ENCODE peak calls at places on chromosomes 11 and 22, in six cellular contexts. One of them, this sample, is unnamed.

GRCh38 chr11:32088117-32088941 is 2.5 kb upstream of the RCN1 start:
- DNase-seq in H9: no peak
- DNase-seq in mesendoderm: peak; percentile 50
- DNase-seq in neuronal stem cell: no peak
- DNase-seq in mesenchymal stem cell: peak; percentile 81
- DNase-seq in H1: no peak
- DNase-seq in this sample: peak; percentile 91

GRCh38 chr11:111370902-111371578 is 8.0 kb downstream of the POU2AF1 start:
- DNase-seq in neuronal stem cell: no peak
- DNase-seq in H1: no peak
- DNase-seq in H9: no peak
- DNase-seq in mesenchymal stem cell: no peak
- DNase-seq in mesendoderm: no peak
- DNase-seq in this sample: no peak

GRCh38 chr11:66335531-66336233 is 552 bp downstream of the RIN1 start:
- DNase-seq in mesendoderm: peak; percentile 74
- DNase-seq in H9: peak; percentile 78
- DNase-seq in H1: no peak
- DNase-seq in neuronal stem cell: no peak
- DNase-seq in mesenchymal stem cell: peak; percentile 82
- DNase-seq in this sample: peak; percentile 59

GRCh38 chr11:28834877-28835276 is 726.7 kb downstream of the METTL15 start:
- DNase-seq in mesendoderm: peak; percentile 13
- DNase-seq in neuronal stem cell: no peak
- DNase-seq in H1: no peak
- DNase-seq in H9: no peak
- DNase-seq in mesenchymal stem cell: peak; percentile 79
- DNase-seq in this sample: peak; percentile 97

GRCh38 chr11:119409731-119410130 is 13.2 kb downstream of the THY1 start:
- DNase-seq in H1: no peak
- DNase-seq in neuronal stem cell: no peak
- DNase-seq in mesenchymal stem cell: no peak
- DNase-seq in H9: no peak
- DNase-seq in mesendoderm: no peak
- DNase-seq in this sample: no peak

GRCh38 chr22:42635531-42635930 is 4.9 kb downstream of the ATP5MGL start:
- DNase-seq in neuronal stem cell: no peak
- DNase-seq in mesendoderm: no peak
- DNase-seq in mesenchymal stem cell: peak; percentile 93
- DNase-seq in H1: no peak
- DNase-seq in H9: no peak
- DNase-seq in this sample: peak; percentile 90

GRCh38 chr11:91986218-91986617 is 238.4 kb upstream of the FAT3 start:
- DNase-seq in neuronal stem cell: no peak
- DNase-seq in mesenchymal stem cell: no peak
- DNase-seq in H9: no peak
- DNase-seq in H1: no peak
- DNase-seq in mesendoderm: no peak
- DNase-seq in this sample: no peak

GRCh38 chr11:123760894-123761293 is 6.6 kb upstream of the OR6X1 start:
- DNase-seq in mesenchymal stem cell: no peak
- DNase-seq in H9: no peak
- DNase-seq in neuronal stem cell: no peak
- DNase-seq in mesendoderm: no peak
- DNase-seq in H1: no peak
- DNase-seq in this sample: no peak

GRCh38 chr11:17579451-17579850 is 32.4 kb downstream of the OTOG start:
- DNase-seq in mesendoderm: no peak
- DNase-seq in mesenchymal stem cell: no peak
- DNase-seq in H1: no peak
- DNase-seq in H9: peak; percentile 15
- DNase-seq in neuronal stem cell: no peak
- DNase-seq in this sample: no peak

GRCh38 chr11:44624761-44625221 is 59.3 kb downstream of the CD82 start:
- DNase-seq in neuronal stem cell: no peak
- DNase-seq in mesendoderm: no peak
- DNase-seq in H9: no peak
- DNase-seq in mesenchymal stem cell: no peak
- DNase-seq in H1: no peak
- DNase-seq in this sample: no peak

GRCh38 chr22:50063589-50064393 is 5.7 kb upstream of the TTLL8 start:
- DNase-seq in mesendoderm: no peak
- DNase-seq in H1: no peak
- DNase-seq in mesenchymal stem cell: no peak
- DNase-seq in neuronal stem cell: no peak
- DNase-seq in H9: no peak
- DNase-seq in this sample: no peak

GRCh38 chr11:67174311-67174710 is 55.2 kb downstream of the KDM2A start:
- DNase-seq in H1: no peak
- DNase-seq in H9: no peak
- DNase-seq in mesendoderm: no peak
- DNase-seq in mesenchymal stem cell: no peak
- DNase-seq in neuronal stem cell: no peak
- DNase-seq in this sample: no peak

GRCh38 chr22:49449377-49449776 is 378.3 kb downstream of the BRD1 start:
- DNase-seq in H1: no peak
- DNase-seq in mesendoderm: no peak
- DNase-seq in mesenchymal stem cell: no peak
- DNase-seq in neuronal stem cell: no peak
- DNase-seq in H9: no peak
- DNase-seq in this sample: no peak

GRCh38 chr11:32602657-32603410 is 19.2 kb downstream of the EIF3M start:
- DNase-seq in H1: no peak
- DNase-seq in neuronal stem cell: no peak
- DNase-seq in mesenchymal stem cell: no peak
- DNase-seq in mesendoderm: no peak
- DNase-seq in H9: no peak
- DNase-seq in this sample: peak; percentile 67

GRCh38 chr11:47950396-47950795 is 30.0 kb upstream of the PTPRJ start:
- DNase-seq in H1: no peak
- DNase-seq in H9: no peak
- DNase-seq in neuronal stem cell: no peak
- DNase-seq in mesendoderm: no peak
- DNase-seq in mesenchymal stem cell: peak; percentile 35
- DNase-seq in this sample: no peak

GRCh38 chr22:48204296-48204695 is 1441.8 kb downstream of the TBC1D22A start:
- DNase-seq in H9: no peak
- DNase-seq in mesendoderm: no peak
- DNase-seq in H1: no peak
- DNase-seq in neuronal stem cell: no peak
- DNase-seq in mesenchymal stem cell: no peak
- DNase-seq in this sample: no peak

GRCh38 chr11:57174656-57175055 is 7.1 kb upstream of the LRRC55 start:
- DNase-seq in neuronal stem cell: no peak
- DNase-seq in mesenchymal stem cell: no peak
- DNase-seq in mesendoderm: no peak
- DNase-seq in H9: no peak
- DNase-seq in H1: no peak
- DNase-seq in this sample: no peak

GRCh38 chr11:106920899-106921504 is 97.3 kb downstream of the GUCY1A2 start:
- DNase-seq in H1: no peak
- DNase-seq in mesenchymal stem cell: no peak
- DNase-seq in H9: no peak
- DNase-seq in mesendoderm: no peak
- DNase-seq in neuronal stem cell: no peak
- DNase-seq in this sample: no peak
- H2BK15ac ChIP-seq in H1: no peak overlapping the region
- H2BK15ac ChIP-seq in mesenchymal stem cell: no peak overlapping the region
- H2BK15ac ChIP-seq in H9: no peak overlapping the region
- H2BK15ac ChIP-seq in mesendoderm: no peak overlapping the region
- H2BK15ac ChIP-seq in neuronal stem cell: no peak overlapping the region
- H2BK15ac ChIP-seq in this sample: no peak overlapping the region

DNA sequence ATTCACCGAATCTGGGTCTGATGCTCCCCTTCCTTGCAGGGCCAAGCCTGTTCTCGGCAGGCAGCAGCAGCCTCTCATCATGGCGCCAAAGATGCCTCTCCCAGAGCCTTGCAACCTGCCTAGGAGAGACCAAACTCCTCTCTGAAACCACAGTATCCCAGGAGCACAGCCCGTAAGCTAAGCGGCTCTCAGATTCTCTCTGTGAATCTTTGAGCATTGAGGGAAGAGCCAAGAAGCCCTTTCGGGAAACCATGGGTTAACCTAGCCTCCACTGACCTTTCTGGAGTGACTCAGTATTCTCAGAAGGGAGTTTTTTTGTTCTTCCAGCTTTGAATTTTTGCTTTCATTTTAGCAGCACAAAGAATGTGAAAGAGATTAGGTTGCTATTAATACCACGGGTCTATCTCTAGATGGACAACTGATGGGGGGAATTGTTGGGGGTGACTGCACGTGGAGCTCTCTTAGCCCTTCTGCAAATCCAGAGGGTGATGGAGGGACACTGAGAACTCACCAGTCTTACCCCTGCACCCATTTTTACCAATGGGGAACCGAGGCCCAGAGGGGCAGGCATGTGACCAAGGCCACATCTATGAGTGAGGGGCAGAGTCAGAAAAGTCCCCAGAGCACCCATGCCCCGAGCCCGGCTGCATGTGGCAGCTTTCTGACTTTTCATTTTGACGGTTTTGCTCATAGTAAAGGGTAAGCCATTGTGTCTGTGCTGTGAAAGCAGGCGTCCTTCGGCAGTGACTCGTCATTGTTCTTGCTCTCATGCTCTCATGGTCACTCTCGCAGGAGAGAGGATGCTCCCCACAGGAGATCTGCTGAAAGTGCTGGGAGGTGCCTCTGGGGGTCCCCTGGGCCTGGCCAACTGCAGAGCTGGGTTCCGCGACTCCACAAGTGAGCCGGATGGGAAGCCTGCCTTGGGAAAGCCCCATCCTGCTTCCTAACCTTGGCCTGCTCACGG is 36.0 kb downstream of the IRAG1 start:
- DNase-seq in neuronal stem cell: no peak
- DNase-seq in mesenchymal stem cell: peak; percentile 93
- DNase-seq in H9: no peak
- DNase-seq in H1: no peak
- DNase-seq in mesendoderm: no peak
- DNase-seq in this sample: peak; percentile 82
- H2BK15ac ChIP-seq in neuronal stem cell: peak overlapping the region; percentile 60
- H2BK15ac ChIP-seq in mesenchymal stem cell: peak overlapping the region; percentile 75
- H2BK15ac ChIP-seq in H9: no peak overlapping the region
- H2BK15ac ChIP-seq in H1: no peak overlapping the region
- H2BK15ac ChIP-seq in mesendoderm: no peak overlapping the region
- H2BK15ac ChIP-seq in this sample: peak overlapping the region; percentile 99

DNA sequence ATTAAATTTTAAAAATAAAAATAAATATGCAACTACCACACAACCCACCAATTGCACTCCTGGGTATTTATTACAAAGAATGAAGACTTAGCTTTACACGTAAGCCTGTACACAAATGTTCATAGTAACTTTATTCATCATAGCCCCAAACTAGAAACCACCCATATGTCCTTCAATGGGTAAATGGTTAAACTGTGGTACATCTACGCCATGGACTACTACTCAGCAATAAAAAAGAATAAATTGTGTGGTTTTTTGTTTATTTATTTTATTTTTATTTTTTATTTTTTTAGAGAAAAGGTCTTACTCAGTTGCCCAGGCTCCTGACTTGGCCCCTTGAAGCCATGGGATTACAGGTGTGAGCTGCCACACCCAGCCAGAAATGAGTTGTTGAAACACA is 14.6 kb downstream of the GAL start:
- DNase-seq in mesenchymal stem cell: no peak
- DNase-seq in neuronal stem cell: no peak
- DNase-seq in H1: no peak
- DNase-seq in H9: no peak
- DNase-seq in mesendoderm: no peak
- DNase-seq in this sample: no peak
- H2BK15ac ChIP-seq in mesenchymal stem cell: no peak overlapping the region
- H2BK15ac ChIP-seq in neuronal stem cell: no peak overlapping the region
- H2BK15ac ChIP-seq in H1: no peak overlapping the region
- H2BK15ac ChIP-seq in H9: no peak overlapping the region
- H2BK15ac ChIP-seq in mesendoderm: no peak overlapping the region
- H2BK15ac ChIP-seq in this sample: no peak overlapping the region

GRCh38 chr22:23575601-23576000 is 4.5 kb downstream of the IGLL1 start:
- DNase-seq in H1: no peak
- DNase-seq in H9: no peak
- DNase-seq in neuronal stem cell: no peak
- DNase-seq in mesendoderm: no peak
- DNase-seq in mesenchymal stem cell: no peak
- DNase-seq in this sample: no peak

GRCh38 chr22:23578306-23578705 is 1.8 kb downstream of the IGLL1 start:
- DNase-seq in mesenchymal stem cell: no peak
- DNase-seq in neuronal stem cell: no peak
- DNase-seq in mesendoderm: no peak
- DNase-seq in H9: no peak
- DNase-seq in H1: no peak
- DNase-seq in this sample: no peak

GRCh38 chr22:23574371-23574811 is 5.7 kb downstream of the IGLL1 start:
- DNase-seq in mesenchymal stem cell: no peak
- DNase-seq in neuronal stem cell: no peak
- DNase-seq in H9: no peak
- DNase-seq in mesendoderm: no peak
- DNase-seq in H1: no peak
- DNase-seq in this sample: no peak

GRCh38 chr22:23576681-23577080 is 3.4 kb downstream of the IGLL1 start:
- DNase-seq in neuronal stem cell: no peak
- DNase-seq in H1: no peak
- DNase-seq in mesenchymal stem cell: no peak
- DNase-seq in H9: no peak
- DNase-seq in mesendoderm: no peak
- DNase-seq in this sample: no peak

DNA sequence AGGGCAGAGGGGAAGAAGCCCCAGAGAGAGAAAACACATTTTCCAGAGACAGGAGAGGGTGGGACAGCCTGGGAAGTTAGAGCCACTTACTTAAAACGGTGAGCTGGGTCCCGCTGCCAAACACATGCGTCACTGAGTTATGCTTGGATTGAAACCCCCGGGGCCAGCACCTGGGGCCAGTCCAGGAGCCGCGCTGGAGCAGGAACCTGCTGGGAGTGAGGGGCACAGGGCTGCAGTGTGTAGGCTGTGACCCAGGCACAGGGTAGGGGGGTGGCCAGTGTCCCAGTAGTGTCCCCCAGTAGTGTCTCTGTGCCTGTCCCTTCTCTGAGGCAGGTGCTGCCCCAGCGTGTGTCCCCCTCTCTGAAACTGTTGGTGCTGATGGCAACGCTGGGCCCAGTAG is 5.2 kb downstream of the IGLL1 start:
- DNase-seq in mesenchymal stem cell: no peak
- DNase-seq in mesendoderm: no peak
- DNase-seq in H9: no peak
- DNase-seq in H1: no peak
- DNase-seq in neuronal stem cell: no peak
- DNase-seq in this sample: no peak
- H2BK15ac ChIP-seq in mesenchymal stem cell: no peak overlapping the region
- H2BK15ac ChIP-seq in mesendoderm: no peak overlapping the region
- H2BK15ac ChIP-seq in H9: no peak overlapping the region
- H2BK15ac ChIP-seq in H1: no peak overlapping the region
- H2BK15ac ChIP-seq in neuronal stem cell: peak overlapping the region; percentile 37
- H2BK15ac ChIP-seq in this sample: no peak overlapping the region

GRCh38 chr11:63686912-63687311 is 5.6 kb downstream of the RTN3 start:
- DNase-seq in mesenchymal stem cell: no peak
- DNase-seq in H9: no peak
- DNase-seq in neuronal stem cell: no peak
- DNase-seq in H1: no peak
- DNase-seq in mesendoderm: no peak
- DNase-seq in this sample: no peak

GRCh38 chr11:63683133-63683991 is 2.1 kb downstream of the RTN3 start:
- DNase-seq in neuronal stem cell: no peak
- DNase-seq in H1: no peak
- DNase-seq in mesenchymal stem cell: no peak
- DNase-seq in H9: no peak
- DNase-seq in mesendoderm: no peak
- DNase-seq in this sample: peak; percentile 53

GRCh38 chr11:63682045-63682915 is 980 bp downstream of the RTN3 start:
- DNase-seq in neuronal stem cell: peak; percentile 24
- DNase-seq in mesenchymal stem cell: peak; percentile 60
- DNase-seq in H1: no peak
- DNase-seq in mesendoderm: peak; percentile 62
- DNase-seq in H9: peak; percentile 44
- DNase-seq in this sample: no peak

GRCh38 chr11:63687845-63688244 is 6.5 kb downstream of the RTN3 start:
- DNase-seq in mesenchymal stem cell: no peak
- DNase-seq in mesendoderm: no peak
- DNase-seq in neuronal stem cell: no peak
- DNase-seq in H9: no peak
- DNase-seq in H1: no peak
- DNase-seq in this sample: no peak
- H2BK15ac ChIP-seq in mesenchymal stem cell: no peak overlapping the region
- H2BK15ac ChIP-seq in mesendoderm: no peak overlapping the region
- H2BK15ac ChIP-seq in neuronal stem cell: no peak overlapping the region
- H2BK15ac ChIP-seq in H9: no peak overlapping the region
- H2BK15ac ChIP-seq in H1: no peak overlapping the region
- H2BK15ac ChIP-seq in this sample: no peak overlapping the region

This sample was measured in IMR-90.